ENCODE peak calls at places on chromosomes 4 and X, in six cellular contexts. One of them, this sample, is unnamed.
A peak's percentile ranks its signal among the peaks of the same experiment; 100 is the strongest.

GRCh38 chr4:186728631-186729271 is 5.1 kb upstream of the FAT1 start:
- DNase-seq in body of pancreas: no peak
- DNase-seq in GM23338: peak; percentile 32
- DNase-seq in sigmoid colon: no peak
- DNase-seq in AG04450: no peak
- DNase-seq in PC-9: peak; percentile 94
- DNase-seq in this sample: no peak

GRCh38 chrX:153381684-153382532 is 19.2 kb downstream of the PNMA6E start:
- DNase-seq in body of pancreas: peak; percentile 68
- DNase-seq in GM23338: peak; percentile 7
- DNase-seq in sigmoid colon: no peak
- DNase-seq in AG04450: peak; percentile 45
- DNase-seq in PC-9: no peak
- DNase-seq in this sample: no peak

GRCh38 chr4:123621072-123621705 is 224.6 kb downstream of the SPRY1 start:
- DNase-seq in body of pancreas: no peak
- DNase-seq in GM23338: no peak
- DNase-seq in sigmoid colon: no peak
- DNase-seq in AG04450: no peak
- DNase-seq in PC-9: no peak
- DNase-seq in this sample: no peak

GRCh38 chr4:61068745-61069144 is 131.4 kb upstream of the ADGRL3 start:
- DNase-seq in body of pancreas: no peak
- DNase-seq in GM23338: no peak
- DNase-seq in sigmoid colon: no peak
- DNase-seq in AG04450: no peak
- DNase-seq in PC-9: no peak
- DNase-seq in this sample: no peak

GRCh38 chr4:146347822-146348221 is 133.5 kb downstream of the REELD1 start:
- DNase-seq in body of pancreas: no peak
- DNase-seq in GM23338: no peak
- DNase-seq in sigmoid colon: no peak
- DNase-seq in AG04450: no peak
- DNase-seq in PC-9: no peak
- DNase-seq in this sample: no peak

GRCh38 chrX:97330150-97330549 is 446.4 kb downstream of the RPA4 start:
- DNase-seq in body of pancreas: no peak
- DNase-seq in GM23338: no peak
- DNase-seq in sigmoid colon: no peak
- DNase-seq in AG04450: no peak
- DNase-seq in PC-9: no peak
- DNase-seq in this sample: no peak

GRCh38 chr4:36638273-36638811 is 356.9 kb downstream of the DTHD1 start:
- DNase-seq in body of pancreas: no peak
- DNase-seq in GM23338: peak; percentile 36
- DNase-seq in sigmoid colon: no peak
- DNase-seq in AG04450: no peak
- DNase-seq in PC-9: no peak
- DNase-seq in this sample: no peak

GRCh38 chr4:73692284-73692683 is 48.1 kb upstream of the CXCL8 start:
- DNase-seq in body of pancreas: no peak
- DNase-seq in GM23338: no peak
- DNase-seq in sigmoid colon: no peak
- DNase-seq in AG04450: no peak
- DNase-seq in PC-9: no peak
- DNase-seq in this sample: no peak

GRCh38 chr4:26179316-26179760 is 141.5 kb upstream of the RBPJ start:
- DNase-seq in body of pancreas: no peak
- DNase-seq in GM23338: no peak
- DNase-seq in sigmoid colon: no peak
- DNase-seq in AG04450: no peak
- DNase-seq in PC-9: no peak
- DNase-seq in this sample: no peak

GRCh38 chr4:183987529-183987946 is 82.4 kb downstream of the STOX2 start:
- DNase-seq in body of pancreas: peak; percentile 49
- DNase-seq in GM23338: peak; percentile 39
- DNase-seq in sigmoid colon: peak; percentile 92
- DNase-seq in AG04450: peak; percentile 65
- DNase-seq in PC-9: peak; percentile 75
- DNase-seq in this sample: no peak

GRCh38 chr4:47855350-47855749 is 17.5 kb upstream of the CORIN start:
- DNase-seq in body of pancreas: no peak
- DNase-seq in GM23338: no peak
- DNase-seq in sigmoid colon: no peak
- DNase-seq in AG04450: peak; percentile 34
- DNase-seq in PC-9: no peak
- DNase-seq in this sample: no peak

GRCh38 chr4:81366786-81367185 is 104.9 kb downstream of the RASGEF1B start:
- DNase-seq in body of pancreas: no peak
- DNase-seq in GM23338: no peak
- DNase-seq in sigmoid colon: no peak
- DNase-seq in AG04450: no peak
- DNase-seq in PC-9: no peak
- DNase-seq in this sample: no peak

GRCh38 chr4:166165829-166166420 is 292.9 kb downstream of the TLL1 start:
- DNase-seq in body of pancreas: peak; percentile 22
- DNase-seq in GM23338: peak; percentile 81
- DNase-seq in sigmoid colon: no peak
- DNase-seq in AG04450: peak; percentile 16
- DNase-seq in PC-9: peak; percentile 48
- DNase-seq in this sample: peak; percentile 33

GRCh38 chrX:100979881-100980607 is 10.5 kb downstream of the ARL13A start:
- DNase-seq in body of pancreas: no peak
- DNase-seq in GM23338: no peak
- DNase-seq in sigmoid colon: no peak
- DNase-seq in AG04450: no peak
- DNase-seq in PC-9: peak; percentile 81
- DNase-seq in this sample: no peak

GRCh38 chr4:176123710-176124407 is 58.2 kb downstream of the WDR17 start:
- DNase-seq in body of pancreas: peak; percentile 45
- DNase-seq in GM23338: peak; percentile 79
- DNase-seq in sigmoid colon: no peak
- DNase-seq in AG04450: no peak
- DNase-seq in PC-9: no peak
- DNase-seq in this sample: peak; percentile 18

GRCh38 chrX:107714196-107714811 is 61.3 kb downstream of the TSC22D3 start:
- DNase-seq in body of pancreas: no peak
- DNase-seq in GM23338: no peak
- DNase-seq in sigmoid colon: no peak
- DNase-seq in AG04450: no peak
- DNase-seq in PC-9: no peak
- DNase-seq in this sample: no peak

GRCh38 chr4:44738615-44739014 is 12.3 kb upstream of the GNPDA2 start:
- DNase-seq in body of pancreas: no peak
- DNase-seq in GM23338: peak; percentile 28
- DNase-seq in sigmoid colon: no peak
- DNase-seq in AG04450: no peak
- DNase-seq in PC-9: no peak
- DNase-seq in this sample: no peak

GRCh38 chr4:8319731-8320385 is 50.3 kb downstream of the HTRA3 start:
- DNase-seq in body of pancreas: no peak
- DNase-seq in GM23338: no peak
- DNase-seq in sigmoid colon: peak; percentile 93
- DNase-seq in AG04450: no peak
- DNase-seq in PC-9: no peak
- DNase-seq in this sample: peak; percentile 2

DNA sequence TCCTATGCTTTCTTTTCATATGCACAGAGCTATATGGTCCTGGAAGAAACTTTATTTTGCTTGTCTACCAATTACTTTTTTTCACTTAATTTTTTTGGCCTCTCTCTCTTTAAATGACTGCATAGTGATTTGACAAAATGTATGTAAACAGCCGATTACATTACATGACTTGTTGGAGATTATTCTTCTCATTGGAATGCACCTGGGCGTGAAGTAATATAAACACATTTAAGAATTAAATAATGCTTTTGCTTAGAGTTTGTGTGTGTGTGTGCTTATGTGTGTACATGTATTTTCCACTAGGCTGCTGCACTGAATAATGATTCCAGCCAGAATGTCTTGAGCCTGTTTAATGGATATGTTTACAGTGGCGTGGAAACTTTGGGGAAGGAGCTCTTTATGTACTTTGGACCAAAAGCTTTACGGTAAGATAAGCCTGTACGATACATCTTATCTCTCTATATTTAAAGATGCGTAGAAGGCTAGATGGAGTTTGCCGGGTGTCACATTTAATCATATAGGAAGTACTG is 12.5 kb downstream of the NEIL3 start:
- DNase-seq in body of pancreas: no peak
- DNase-seq in GM23338: no peak
- DNase-seq in sigmoid colon: no peak
- DNase-seq in AG04450: no peak
- DNase-seq in PC-9: no peak
- DNase-seq in this sample: peak; percentile 30
- H3K4me3 ChIP-seq in body of pancreas: no peak overlapping the region
- H3K4me3 ChIP-seq in GM23338: no peak overlapping the region
- H3K4me3 ChIP-seq in sigmoid colon: no peak overlapping the region
- H3K4me3 ChIP-seq in AG04450: peak overlapping the region; percentile 23
- H3K4me3 ChIP-seq in PC-9: no peak overlapping the region
- H3K4me3 ChIP-seq in this sample: no peak overlapping the region

GRCh38 chrX:72132456-72132855 is 741 bp upstream of the RTL5 start:
- DNase-seq in body of pancreas: no peak
- DNase-seq in GM23338: no peak
- DNase-seq in sigmoid colon: no peak
- DNase-seq in AG04450: no peak
- DNase-seq in PC-9: no peak
- DNase-seq in this sample: no peak
- H3K27ac ChIP-seq in body of pancreas: no peak overlapping the region
- H3K27ac ChIP-seq in GM23338: no peak overlapping the region
- H3K27ac ChIP-seq in sigmoid colon: peak overlapping the region; percentile 83
- H3K27ac ChIP-seq in AG04450: no peak overlapping the region
- H3K27ac ChIP-seq in PC-9: no peak overlapping the region
- H3K27ac ChIP-seq in this sample: no peak overlapping the region

GRCh38 chrX:17187301-17187836 is 187.6 kb upstream of the NHS start:
- DNase-seq in body of pancreas: no peak
- DNase-seq in GM23338: peak; percentile 1
- DNase-seq in sigmoid colon: no peak
- DNase-seq in AG04450: no peak
- DNase-seq in PC-9: no peak
- DNase-seq in this sample: no peak

GRCh38 chrX:17192111-17192510 is 182.9 kb upstream of the NHS start:
- DNase-seq in body of pancreas: no peak
- DNase-seq in GM23338: no peak
- DNase-seq in sigmoid colon: no peak
- DNase-seq in AG04450: no peak
- DNase-seq in PC-9: peak; percentile 34
- DNase-seq in this sample: no peak
- H3K27me3 ChIP-seq in body of pancreas: no peaks in the 10 kb centered on the region
- H3K27me3 ChIP-seq in GM23338: no peaks in the 10 kb centered on the region
- H3K27me3 ChIP-seq in sigmoid colon: no peaks in the 10 kb centered on the region
- H3K27me3 ChIP-seq in AG04450: no peaks in the 10 kb centered on the region
- H3K27me3 ChIP-seq in PC-9: no peaks in the 10 kb centered on the region
- H3K27me3 ChIP-seq in this sample: no peaks in the 10 kb centered on the region

GRCh38 chr4:53855886-53856260 is 208.5 kb downstream of the CHIC2 start:
- DNase-seq in body of pancreas: no peak
- DNase-seq in GM23338: no peak
- DNase-seq in sigmoid colon: peak; percentile 67
- DNase-seq in AG04450: peak; percentile 58
- DNase-seq in PC-9: no peak
- DNase-seq in this sample: no peak
- H3K4me3 ChIP-seq in body of pancreas: no peak overlapping the region
- H3K4me3 ChIP-seq in GM23338: no peak overlapping the region
- H3K4me3 ChIP-seq in sigmoid colon: no peak overlapping the region
- H3K4me3 ChIP-seq in AG04450: no peak overlapping the region
- H3K4me3 ChIP-seq in PC-9: no peak overlapping the region
- H3K4me3 ChIP-seq in this sample: no peak overlapping the region

DNA sequence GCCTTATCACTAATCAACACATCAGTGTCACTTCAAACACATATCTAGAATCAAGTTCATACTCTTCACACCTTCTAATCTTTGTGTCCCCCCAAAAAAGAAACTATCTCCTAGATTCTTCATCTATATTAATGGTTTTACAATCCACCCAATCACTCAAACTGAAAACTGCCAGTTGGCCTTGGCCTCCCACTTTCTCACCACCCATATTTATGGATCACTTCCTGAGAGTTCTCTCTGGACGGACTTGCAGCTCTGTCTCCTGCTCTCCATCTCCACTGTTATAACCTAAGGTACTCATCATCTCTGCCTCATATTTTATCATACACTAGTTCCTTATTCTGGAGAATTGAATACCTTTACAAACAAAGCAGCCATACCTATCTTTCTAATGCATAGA is 106.1 kb upstream of the ATOH1 start:
- DNase-seq in body of pancreas: no peak
- DNase-seq in GM23338: no peak
- DNase-seq in sigmoid colon: no peak
- DNase-seq in AG04450: no peak
- DNase-seq in PC-9: no peak
- DNase-seq in this sample: no peak
- H3K27ac ChIP-seq in body of pancreas: no peak overlapping the region
- H3K27ac ChIP-seq in GM23338: no peak overlapping the region
- H3K27ac ChIP-seq in sigmoid colon: no peak overlapping the region
- H3K27ac ChIP-seq in AG04450: no peak overlapping the region
- H3K27ac ChIP-seq in PC-9: no peak overlapping the region
- H3K27ac ChIP-seq in this sample: no peak overlapping the region

This sample was measured in SJSA1.